ENCODE peak calls at places on chromosomes 1 and 21, in five cellular contexts. L is neural progenitor cell, W is psoas muscle, N is suprapubic skin, E is uterus. P is an unnamed sample.

GRCh38 chr1:4696753-4697152 is 42.3 kb downstream of the AJAP1 start:
- DNase-seq in L (no peak), W (no peak), N (no peak), E (no peak), P (no peak)

GRCh38 chr1:177505905-177506590 is 335.3 kb downstream of the BRINP2 start:
- DNase-seq in N (no peak), L (no peak), E (no peak), W (no peak), P (no peak)

GRCh38 chr1:199780948-199781347 is 246.6 kb upstream of the NR5A2 start:
- DNase-seq in E (no peak), W (no peak), N (no peak), L (no peak), P (no peak)

GRCh38 chr1:115476616-115477015 is 138.6 kb upstream of the NGF start:
- DNase-seq in N (peak; percentile 41), E (no peak), W (no peak), L (no peak), P (peak; percentile 29)

GRCh38 chr1:166814611-166815010 is 24.7 kb upstream of the POGK start:
- DNase-seq in E (no peak), N (no peak), L (no peak), W (no peak), P (no peak)

GRCh38 chr1:44485229-44485932 is 80.3 kb downstream of the RNF220 start:
- DNase-seq in W (no peak), L (no peak), N (no peak), E (peak; percentile 25), P (no peak)

GRCh38 chr1:208309771-208310170 is 65.6 kb upstream of the PLXNA2 start:
- DNase-seq in E (no peak), N (no peak), W (no peak), L (no peak), P (no peak)

GRCh38 chr21:31282095-31282709 is 61.9 kb downstream of the TIAM1 start:
- DNase-seq in L (no peak), N (no peak), E (no peak), W (peak; percentile 15), P (no peak)

GRCh38 chr1:228984107-228984506 is 248.8 kb downstream of the RHOU start:
- DNase-seq in N (no peak), E (no peak), L (no peak), W (no peak), P (no peak)

GRCh38 chr1:233244183-233244582 is 51.3 kb downstream of the PCNX2 start:
- DNase-seq in N (no peak), E (no peak), L (no peak), W (no peak), P (no peak)

GRCh38 chr21:40793057-40793456 is 53.9 kb downstream of the DSCAM start:
- DNase-seq in E (no peak), N (no peak), W (peak; percentile 25), L (no peak), P (no peak)

GRCh38 chr1:200558866-200559459 is 61.6 kb downstream of the KIF14 start:
- DNase-seq in N (no peak), W (no peak), E (no peak), L (peak; percentile 23), P (no peak)

GRCh38 chr1:23639460-23639859 is 52.1 kb upstream of the RPL11 start:
- DNase-seq in N (no peak), L (no peak), E (no peak), W (no peak), P (no peak)

GRCh38 chr1:226181996-226182714 is 4.4 kb downstream of the ACBD3 start:
- DNase-seq in W (peak; percentile 64), L (peak; percentile 33), N (no peak), E (peak; percentile 68), P (peak; percentile 68)

GRCh38 chr1:214289574-214290272 is 8.8 kb downstream of the SMYD2 start:
- DNase-seq in N (no peak), W (no peak), E (no peak), L (no peak), P (no peak)

GRCh38 chr1:154557939-154558609 is 388 bp downstream of the UBE2Q1 start:
- DNase-seq in L (no peak), E (peak; percentile 55), W (peak; percentile 48), N (peak; percentile 87), P (peak; percentile 51)

GRCh38 chr1:227131193-227131592 is 187.1 kb downstream of the CDC42BPA start:
- DNase-seq in W (no peak), L (peak; percentile 17), N (no peak), E (no peak), P (no peak)

GRCh38 chr1:14184346-14184963 is 414.0 kb upstream of the KAZN start:
- DNase-seq in L (no peak), E (no peak), W (peak; percentile 14), N (no peak), P (no peak)

GRCh38 chr1:204079608-204079999 is 6.7 kb downstream of the SOX13 start:
- DNase-seq in W (no peak), E (no peak), L (no peak), N (no peak), P (no peak)

GRCh38 chr21:27362249-27362648 is 395.4 kb upstream of the ADAMTS5 start:
- DNase-seq in E (no peak), N (no peak), W (no peak), L (no peak), P (no peak)

GRCh38 chr21:26840912-26841311 is 4.3 kb downstream of the ADAMTS1 start:
- DNase-seq in W (peak; percentile 72), E (peak; percentile 69), N (no peak), L (no peak), P (peak; percentile 57)

GRCh38 chr1:110298991-110299390 is 40.2 kb upstream of the RBM15 start:
- DNase-seq in E (no peak), L (no peak), W (no peak), N (peak; percentile 53), P (no peak)

GRCh38 chr1:176884286-176884685 is 280.2 kb downstream of the ASTN1 start:
- DNase-seq in W (no peak), N (no peak), E (no peak), L (no peak), P (no peak)

GRCh38 chr1:64175639-64176038 is 27.8 kb upstream of the UBE2U start:
- DNase-seq in N (no peak), L (no peak), W (no peak), E (no peak), P (no peak)

GRCh38 chr1:24702511-24703293 is 42.5 kb upstream of the CLIC4 start:
- DNase-seq in N (no peak), E (no peak), W (peak; percentile 31), L (peak; percentile 9), P (no peak)

GRCh38 chr21:36589352-36589971 is 109.5 kb upstream of the SIM2 start:
- DNase-seq in L (peak; percentile 19), E (peak; percentile 33), N (no peak), W (peak; percentile 45), P (no peak)

GRCh38 chr21:45363921-45364463 is 41.0 kb upstream of the COL18A1 start:
- DNase-seq in L (no peak), E (peak; percentile 91), W (peak; percentile 85), N (peak; percentile 93), P (peak; percentile 97)

GRCh38 chr1:2879591-2879990 is 78.1 kb upstream of the TTC34 start:
- DNase-seq in L (no peak), W (no peak), E (no peak), N (no peak), P (no peak)

GRCh38 chr1:204544321-204544720 is 28.1 kb downstream of the MDM4 start:
- DNase-seq in L (no peak), E (no peak), W (no peak), N (no peak), P (no peak)

GRCh38 chr1:41483960-41484844 is at the start of gene EDN2:
- DNase-seq in N (no peak), L (peak; percentile 51), E (peak; percentile 49), W (no peak), P (no peak)

DNA sequence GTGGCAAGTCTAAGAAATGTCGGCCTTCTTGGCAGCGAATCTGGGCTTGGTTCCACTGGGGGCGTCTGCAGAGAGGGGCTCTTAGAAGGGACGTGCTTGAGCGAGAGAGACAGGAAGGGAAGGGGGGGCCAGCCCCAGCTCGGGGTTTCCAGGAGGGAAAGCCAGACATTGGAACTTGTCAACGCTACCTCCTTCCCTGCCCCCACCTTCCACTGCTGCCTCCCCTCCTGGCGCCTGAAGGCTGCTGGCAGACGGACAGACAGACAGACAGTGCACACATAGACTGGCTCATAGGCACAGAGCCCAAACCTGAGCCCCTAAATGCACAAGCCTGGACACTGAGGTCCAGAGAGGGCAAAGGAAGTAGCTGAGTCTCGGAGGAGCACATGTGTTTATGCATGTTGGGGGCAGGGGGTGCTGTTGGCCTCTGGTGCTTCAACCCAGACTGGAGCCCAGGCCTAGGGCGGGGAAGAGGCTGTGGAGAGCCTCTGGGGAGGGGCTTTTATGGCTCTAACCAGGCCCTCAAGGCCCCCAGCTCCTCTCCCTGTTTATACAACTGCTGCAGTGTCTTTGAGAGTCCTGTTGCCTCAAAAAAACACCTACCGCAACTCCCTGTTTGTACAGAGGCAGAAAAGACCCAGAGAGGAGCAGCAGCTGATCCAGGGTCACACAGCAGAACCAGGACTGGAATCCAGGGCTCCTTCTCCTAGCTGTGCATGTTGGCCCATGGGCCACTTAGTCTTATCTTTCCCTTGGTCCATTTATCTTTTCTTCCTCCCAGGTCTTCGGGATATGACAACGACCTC is 33.1 kb upstream of the WASF2 start:
- DNase-seq in W (peak; percentile 48), L (peak; percentile 52), E (peak; percentile 61), N (no peak), P (peak; percentile 40)
- TF ChIP-seq CTCF in W (peak; percentile 25), L (peak; percentile 46), E (peak; percentile 41), N (no peak), P (peak; percentile 11)

DNA sequence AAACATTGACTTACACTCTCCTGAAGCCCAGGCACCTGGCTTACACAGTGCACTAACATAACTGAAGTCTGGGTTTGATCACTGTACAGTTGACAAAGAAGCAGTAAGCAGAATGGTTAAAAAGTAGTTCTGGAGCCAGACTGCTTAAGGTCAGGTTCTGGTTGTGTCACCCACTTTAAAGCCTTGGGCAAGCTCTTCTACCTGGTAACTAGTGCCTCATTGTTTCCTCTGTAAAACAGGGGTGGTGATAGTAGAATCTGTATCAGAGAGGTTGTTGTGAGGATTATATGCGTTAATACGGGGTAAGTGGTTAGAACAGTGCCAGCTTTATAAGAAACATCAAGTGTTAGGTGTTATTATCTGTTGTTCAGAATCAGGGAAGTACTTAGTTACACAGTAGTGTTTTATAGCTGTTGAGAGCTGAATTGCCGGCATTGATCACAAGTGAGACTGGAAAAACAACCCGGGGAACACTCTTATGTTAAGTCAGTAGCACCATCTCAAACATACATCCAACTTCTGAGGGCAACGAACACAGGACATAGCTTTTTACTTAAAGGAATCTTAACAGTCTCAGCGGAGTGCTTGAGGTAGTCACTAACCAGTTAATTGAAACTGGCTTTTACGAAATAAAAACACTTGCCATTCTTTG is 3.7 kb downstream of the BACH1 start:
- DNase-seq in E (no peak), L (no peak), W (no peak), N (no peak), P (no peak)
- H3K27ac ChIP-seq in E (no peak overlapping the region), L (no peak overlapping the region), W (peak overlapping the region; percentile 98), N (peak overlapping the region; percentile 58), P (peak overlapping the region; percentile 37)

GRCh38 chr1:47951545-47952235 is 45.5 kb downstream of the TRABD2B start:
- DNase-seq in E (no peak), L (no peak), W (no peak), N (no peak), P (no peak)
- TF ChIP-seq CTCF in E (no peak), L (peak; percentile 7), W (no peak), N (no peak), P (no peak)

GRCh38 chr1:94859157-94859556 is 39.0 kb downstream of the SLC44A3 start:
- DNase-seq in L (no peak), E (no peak), N (no peak), W (no peak), P (no peak)
- H3K27ac ChIP-seq in L (no peak overlapping the region), E (peak overlapping the region; percentile 92), N (no peak overlapping the region), W (no peak overlapping the region), P (no peak overlapping the region)

GRCh38 chr1:116919802-116920201 is 10.1 kb downstream of the PTGFRN start:
- DNase-seq in L (no peak), W (no peak), E (no peak), N (no peak), P (no peak)
- TF ChIP-seq CTCF in L (no peak), W (no peak), E (no peak), N (no peak), P (no peak)